ENCODE peak calls at places on chromosomes 6 and 20, in seven cellular contexts. K is iPS DF 19.7; X is HFFc6; W is T47D; J is hepatocyte; Y is CD4-positive, alpha-beta T cell; A is NCI-H774. P is an unnamed sample.

GRCh38 chr6:34239893-34240292 is 3.2 kb downstream of the HMGA1 start:
- DNase-seq in Y (no peak), X (no peak), J (no peak), K (no peak), W (no peak), A (no peak), P (no peak)

GRCh38 chr20:20734475-20734948 is 22.1 kb upstream of the RALGAPA2 start:
- DNase-seq in A (no peak), K (no peak), Y (no peak), X (no peak), J (no peak), W (no peak), P (no peak)

GRCh38 chr6:157456524-157456829 is 75.5 kb downstream of the ZDHHC14 start:
- DNase-seq in W (no peak), X (no peak), Y (no peak), A (peak; percentile 14), J (no peak), K (no peak), P (no peak)

GRCh38 chr20:17936791-17937687 is 31.6 kb downstream of the SNX5 start:
- DNase-seq in A (no peak), W (no peak), J (peak; percentile 68), X (peak; percentile 38), K (no peak), Y (no peak), P (no peak)

GRCh38 chr20:37342231-37343177 is 3.4 kb upstream of the SRC start:
- DNase-seq in Y (no peak), W (no peak), K (no peak), J (no peak), A (no peak), X (no peak), P (no peak)

GRCh38 chr6:3835055-3835731 is 14.0 kb upstream of the FAM50B start:
- DNase-seq in A (no peak), X (no peak), K (no peak), Y (no peak), J (peak; percentile 81), W (no peak), P (peak; percentile 36)

GRCh38 chr6:20960067-20960466 is 425.8 kb downstream of the CDKAL1 start:
- DNase-seq in W (no peak), X (no peak), Y (no peak), A (no peak), K (no peak), J (no peak), P (no peak)

GRCh38 chr6:133632906-133633305 is 256.0 kb upstream of the TCF21 start:
- DNase-seq in W (no peak), A (no peak), J (no peak), Y (no peak), X (no peak), K (no peak), P (no peak)

GRCh38 chr6:75147512-75147911 is 58.3 kb downstream of the COL12A1 start:
- DNase-seq in A (no peak), W (no peak), Y (no peak), K (no peak), J (no peak), X (peak; percentile 39), P (no peak)

GRCh38 chr6:87436435-87436834 is 28.7 kb downstream of the CFAP206 start:
- DNase-seq in J (peak; percentile 84), K (peak; percentile 61), Y (peak; percentile 17), W (peak; percentile 30), X (peak; percentile 26), A (no peak), P (peak; percentile 29)

GRCh38 chr6:130354322-130354721 is 11.5 kb upstream of the TMEM200A start:
- DNase-seq in A (no peak), X (no peak), K (no peak), Y (no peak), W (no peak), J (no peak), P (no peak)

GRCh38 chr20:25543068-25543467 is 42.3 kb downstream of the NINL start:
- DNase-seq in A (no peak), Y (no peak), X (peak; percentile 46), W (no peak), K (no peak), J (no peak), P (no peak)

GRCh38 chr6:64990652-64991304 is 716.2 kb downstream of the EYS start:
- DNase-seq in Y (no peak), K (no peak), J (no peak), X (no peak), W (no peak), A (no peak), P (no peak)

GRCh38 chr6:119726086-119726485 is 376.5 kb upstream of the MAN1A1 start:
- DNase-seq in X (no peak), J (no peak), Y (no peak), W (no peak), K (no peak), A (no peak), P (no peak)

GRCh38 chr20:41786158-41786557 is 168.0 kb upstream of the CHD6 start:
- DNase-seq in X (no peak), Y (no peak), W (no peak), A (no peak), J (no peak), K (no peak), P (no peak)

GRCh38 chr6:116536216-116536621 is 9.3 kb downstream of the TRAPPC3L start:
- DNase-seq in X (peak; percentile 62), K (no peak), J (peak; percentile 76), A (peak; percentile 81), W (no peak), Y (no peak), P (peak; percentile 18)

GRCh38 chr20:36215778-36216177 is 20.5 kb upstream of the AAR2 start:
- DNase-seq in X (no peak), W (no peak), Y (no peak), J (no peak), A (no peak), K (no peak), P (no peak)

GRCh38 chr6:149122850-149123821 is 194.4 kb upstream of the TAB2 start:
- DNase-seq in J (no peak), A (no peak), W (no peak), X (no peak), Y (no peak), K (no peak), P (no peak)

GRCh38 chr20:48984575-48985219 is 61.4 kb upstream of the CSE1L start:
- DNase-seq in J (no peak), Y (no peak), A (no peak), W (no peak), K (no peak), X (no peak), P (no peak)

GRCh38 chr6:169101981-169102380 is 151.7 kb downstream of the THBS2 start:
- DNase-seq in Y (no peak), A (no peak), X (peak; percentile 26), J (no peak), K (no peak), W (no peak), P (no peak)

GRCh38 chr6:138038148-138038870 is 68.9 kb downstream of the PERP start:
- DNase-seq in Y (no peak), K (no peak), W (no peak), J (no peak), A (peak; percentile 50), X (no peak), P (no peak)

GRCh38 chr6:153523390-153523789 is 392.3 kb upstream of the RGS17 start:
- DNase-seq in A (no peak), K (no peak), Y (no peak), J (no peak), W (no peak), X (no peak), P (no peak)